ENCODE peak calls at places on chromosomes 12 and 14, in five cellular contexts. One of them, this sample, is unnamed.

GRCh38 chr14:99436247-99437180 is 44.1 kb downstream of the SETD3 start:
- DNase-seq in ovary: no peak
- DNase-seq in keratinocyte: no peak
- DNase-seq in MCF 10A: no peak
- DNase-seq in PC-9: no peak
- DNase-seq in this sample: no peak

GRCh38 chr12:45670339-45671065 is 59.0 kb upstream of the ARID2 start:
- DNase-seq in ovary: no peak
- DNase-seq in keratinocyte: no peak
- DNase-seq in MCF 10A: no peak
- DNase-seq in PC-9: no peak
- DNase-seq in this sample: no peak

GRCh38 chr12:19572920-19573558 is 133.7 kb downstream of the AEBP2 start:
- DNase-seq in ovary: no peak
- DNase-seq in keratinocyte: peak; percentile 11
- DNase-seq in MCF 10A: peak; percentile 76
- DNase-seq in PC-9: no peak
- DNase-seq in this sample: peak; percentile 38

GRCh38 chr12:101172316-101172715 is 37.7 kb downstream of the SLC5A8 start:
- DNase-seq in ovary: no peak
- DNase-seq in keratinocyte: no peak
- DNase-seq in MCF 10A: no peak
- DNase-seq in PC-9: no peak
- DNase-seq in this sample: peak; percentile 13

GRCh38 chr14:61471297-61471980 is 150.1 kb downstream of the PRKCH start:
- DNase-seq in ovary: no peak
- DNase-seq in keratinocyte: no peak
- DNase-seq in MCF 10A: no peak
- DNase-seq in PC-9: no peak
- DNase-seq in this sample: no peak

GRCh38 chr12:105954891-105955607 is 183.7 kb downstream of the NUAK1 start:
- DNase-seq in ovary: no peak
- DNase-seq in keratinocyte: no peak
- DNase-seq in MCF 10A: peak; percentile 9
- DNase-seq in PC-9: no peak
- DNase-seq in this sample: no peak

GRCh38 chr14:77022219-77022852 is 6.2 kb downstream of the IRF2BPL start:
- DNase-seq in ovary: no peak
- DNase-seq in keratinocyte: no peak
- DNase-seq in MCF 10A: no peak
- DNase-seq in PC-9: no peak
- DNase-seq in this sample: no peak

GRCh38 chr12:19244312-19244711 is 114.8 kb downstream of the PLEKHA5 start:
- DNase-seq in ovary: no peak
- DNase-seq in keratinocyte: no peak
- DNase-seq in MCF 10A: peak; percentile 9
- DNase-seq in PC-9: no peak
- DNase-seq in this sample: no peak

GRCh38 chr14:101492716-101493115 is 68.6 kb upstream of the DIO3 start:
- DNase-seq in ovary: peak; percentile 5
- DNase-seq in keratinocyte: no peak
- DNase-seq in MCF 10A: no peak
- DNase-seq in PC-9: no peak
- DNase-seq in this sample: no peak

GRCh38 chr12:107287436-107288413 is 194.4 kb upstream of the CRY1 start:
- DNase-seq in ovary: no peak
- DNase-seq in keratinocyte: no peak
- DNase-seq in MCF 10A: peak; percentile 18
- DNase-seq in PC-9: peak; percentile 42
- DNase-seq in this sample: no peak

GRCh38 chr12:100741084-100741711 is 53.4 kb upstream of the ANO4 start:
- DNase-seq in ovary: no peak
- DNase-seq in keratinocyte: no peak
- DNase-seq in MCF 10A: peak; percentile 37
- DNase-seq in PC-9: no peak
- DNase-seq in this sample: peak; percentile 56

GRCh38 chr12:68297929-68298328 is 34.2 kb downstream of the MDM1 start:
- DNase-seq in ovary: no peak
- DNase-seq in keratinocyte: no peak
- DNase-seq in MCF 10A: no peak
- DNase-seq in PC-9: no peak
- DNase-seq in this sample: no peak

GRCh38 chr12:48814313-48815280 is 3.7 kb upstream of the CACNB3 start:
- DNase-seq in ovary: peak; percentile 88
- DNase-seq in keratinocyte: no peak
- DNase-seq in MCF 10A: peak; percentile 77
- DNase-seq in PC-9: peak; percentile 46
- DNase-seq in this sample: peak; percentile 44

GRCh38 chr14:102362084-102362483 is 606 bp downstream of the CINP start:
- DNase-seq in ovary: no peak
- DNase-seq in keratinocyte: no peak
- DNase-seq in MCF 10A: peak; percentile 30
- DNase-seq in PC-9: peak; percentile 43
- DNase-seq in this sample: peak; percentile 5

GRCh38 chr14:21093018-21093417 is 5.4 kb downstream of the ZNF219 start:
- DNase-seq in ovary: no peak
- DNase-seq in keratinocyte: no peak
- DNase-seq in MCF 10A: no peak
- DNase-seq in PC-9: no peak
- DNase-seq in this sample: no peak

This sample was measured in COLO829.